ENCODE peak calls at places on chromosomes 3 and 15, in seven cellular contexts. C is choroid plexus epithelial cell, J is hepatocyte, D is heart right ventricle, K is fibroblast of mammary gland, F is AG09309, R is colonic mucosa. G is an unnamed sample.

GRCh38 chr3:151404316-151404715 is 19.8 kb upstream of the P2RY12 start:
- DNase-seq in C (peak; percentile 55), J (no peak), D (no peak), K (peak; percentile 56), F (peak; percentile 90), R (no peak), G (no peak)

GRCh38 chr3:150876866-150877265 is 28.4 kb downstream of the MINDY4B start:
- DNase-seq in C (no peak), J (no peak), D (no peak), K (no peak), F (no peak), R (no peak), G (no peak)

GRCh38 chr3:67154429-67154828 is 156.3 kb downstream of the KBTBD8 start:
- DNase-seq in C (no peak), J (peak; percentile 16), D (no peak), K (no peak), F (no peak), R (no peak), G (no peak)

GRCh38 chr3:189446959-189447560 is 184.1 kb upstream of the TP63 start:
- DNase-seq in C (peak; percentile 53), J (no peak), D (no peak), K (no peak), F (no peak), R (no peak), G (no peak)

GRCh38 chr3:33426630-33427341 is 13.4 kb downstream of the UBP1 start:
- DNase-seq in C (no peak), J (peak; percentile 52), D (no peak), K (no peak), F (no peak), R (peak; percentile 80), G (no peak)

GRCh38 chr3:161274691-161275298 is 53.7 kb downstream of the NMD3 start:
- DNase-seq in C (peak; percentile 78), J (peak; percentile 20), D (no peak), K (peak; percentile 65), F (no peak), R (peak; percentile 34), G (peak; percentile 20)

GRCh38 chr15:63049747-63050439 is 7.3 kb downstream of the TPM1 start:
- DNase-seq in C (no peak), J (no peak), D (no peak), K (no peak), F (no peak), R (peak; percentile 34), G (no peak)

GRCh38 chr3:52795298-52795900 is 803 bp downstream of the ITIH3 start:
- DNase-seq in C (no peak), J (no peak), D (no peak), K (no peak), F (no peak), R (no peak), G (no peak)

GRCh38 chr15:101489633-101490407 is at the start of gene PCSK6:
- DNase-seq in C (no peak), J (peak; percentile 69), D (peak; percentile 55), K (no peak), F (no peak), R (peak; percentile 52), G (peak; percentile 33)

GRCh38 chr3:186993940-186994670 is 63.8 kb downstream of the ST6GAL1 start:
- DNase-seq in C (no peak), J (no peak), D (no peak), K (no peak), F (no peak), R (no peak), G (no peak)

GRCh38 chr3:85360742-85361387 is 402.1 kb downstream of the CADM2 start:
- DNase-seq in C (peak; percentile 77), J (peak; percentile 74), D (no peak), K (peak; percentile 1), F (no peak), R (peak; percentile 35), G (peak; percentile 36)

GRCh38 chr3:71510485-71510884 is 73.0 kb downstream of the FOXP1 start:
- DNase-seq in C (peak; percentile 87), J (peak; percentile 40), D (no peak), K (peak; percentile 34), F (peak; percentile 41), R (no peak), G (no peak)

GRCh38 chr3:150074697-150075416 is 104.2 kb upstream of the PFN2 start:
- DNase-seq in C (no peak), J (no peak), D (no peak), K (no peak), F (no peak), R (no peak), G (no peak)

GRCh38 chr3:71905426-71905825 is 120.5 kb upstream of the PROK2 start:
- DNase-seq in C (no peak), J (no peak), D (no peak), K (no peak), F (no peak), R (no peak), G (no peak)

GRCh38 chr3:45409921-45410320 is 21.5 kb downstream of the LARS2 start:
- DNase-seq in C (no peak), J (no peak), D (no peak), K (peak; percentile 45), F (no peak), R (no peak), G (no peak)

DNA sequence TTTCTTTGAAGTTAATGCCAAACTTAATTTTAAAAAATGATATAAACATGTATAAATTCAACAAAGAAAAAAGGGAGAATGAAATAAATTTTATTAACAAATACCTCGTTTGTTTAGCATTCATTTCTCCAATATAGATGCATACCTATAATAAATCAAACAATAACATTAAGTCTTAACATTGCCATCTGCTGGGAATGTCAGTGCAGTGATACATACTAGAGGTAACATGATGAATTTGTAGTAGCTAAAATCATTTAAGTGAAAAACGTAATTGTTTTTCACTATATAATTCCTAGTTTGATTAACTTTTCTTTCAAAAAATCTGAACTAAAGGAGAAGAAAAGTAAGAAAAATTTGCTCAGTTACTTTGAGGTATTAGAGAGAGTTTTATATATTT is 340.2 kb upstream of the CBLB start:
- DNase-seq in C (peak; percentile 80), J (no peak), D (no peak), K (peak; percentile 57), F (no peak), R (no peak), G (no peak)
- TF ChIP-seq CTCF in C (peak; percentile 50), J (peak; percentile 34), D (peak; percentile 54), K (peak; percentile 33), F (peak; percentile 21), R (no peak), G (no peak)

DNA sequence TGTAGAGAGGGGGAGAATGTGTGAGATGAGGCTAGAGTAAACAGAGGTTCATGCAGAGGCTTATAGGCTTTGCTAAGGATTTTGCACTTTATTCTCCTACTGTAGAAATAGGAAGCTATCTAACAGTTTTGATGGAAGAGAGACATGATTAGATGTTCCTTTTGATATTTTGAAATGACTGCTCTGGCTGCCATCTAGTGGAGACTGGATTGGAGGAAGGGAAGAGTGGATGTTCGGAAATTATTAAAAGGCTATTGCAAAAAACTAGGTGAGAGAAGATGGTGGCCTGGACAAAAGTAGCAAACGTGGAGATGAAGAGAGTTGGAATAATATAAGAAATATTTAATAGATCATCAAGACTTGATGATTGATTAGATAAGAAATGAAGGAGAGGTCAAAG is 42.2 kb downstream of the SYN2 start:
- DNase-seq in C (peak; percentile 29), J (peak; percentile 9), D (no peak), K (peak; percentile 14), F (no peak), R (no peak), G (no peak)
- TF ChIP-seq CTCF in C (peak; percentile 56), J (peak; percentile 57), D (no peak), K (peak; percentile 37), F (peak; percentile 9), R (no peak), G (peak; percentile 62)

GRCh38 chr3:127532561-127533203 is 57.9 kb downstream of the TPRA1 start:
- DNase-seq in C (no peak), J (no peak), D (no peak), K (no peak), F (no peak), R (peak; percentile 7), G (no peak)

GRCh38 chr3:127531821-127532220 is 58.7 kb downstream of the TPRA1 start:
- DNase-seq in C (no peak), J (no peak), D (no peak), K (no peak), F (no peak), R (peak; percentile 5), G (no peak)

GRCh38 chr3:127525373-127525772 is 65.2 kb downstream of the TPRA1 start:
- DNase-seq in C (peak; percentile 41), J (peak; percentile 48), D (no peak), K (peak; percentile 86), F (peak; percentile 4), R (no peak), G (no peak)

GRCh38 chr3:127534161-127534451 is 56.4 kb downstream of the TPRA1 start:
- DNase-seq in C (no peak), J (no peak), D (no peak), K (no peak), F (no peak), R (no peak), G (no peak)

DNA sequence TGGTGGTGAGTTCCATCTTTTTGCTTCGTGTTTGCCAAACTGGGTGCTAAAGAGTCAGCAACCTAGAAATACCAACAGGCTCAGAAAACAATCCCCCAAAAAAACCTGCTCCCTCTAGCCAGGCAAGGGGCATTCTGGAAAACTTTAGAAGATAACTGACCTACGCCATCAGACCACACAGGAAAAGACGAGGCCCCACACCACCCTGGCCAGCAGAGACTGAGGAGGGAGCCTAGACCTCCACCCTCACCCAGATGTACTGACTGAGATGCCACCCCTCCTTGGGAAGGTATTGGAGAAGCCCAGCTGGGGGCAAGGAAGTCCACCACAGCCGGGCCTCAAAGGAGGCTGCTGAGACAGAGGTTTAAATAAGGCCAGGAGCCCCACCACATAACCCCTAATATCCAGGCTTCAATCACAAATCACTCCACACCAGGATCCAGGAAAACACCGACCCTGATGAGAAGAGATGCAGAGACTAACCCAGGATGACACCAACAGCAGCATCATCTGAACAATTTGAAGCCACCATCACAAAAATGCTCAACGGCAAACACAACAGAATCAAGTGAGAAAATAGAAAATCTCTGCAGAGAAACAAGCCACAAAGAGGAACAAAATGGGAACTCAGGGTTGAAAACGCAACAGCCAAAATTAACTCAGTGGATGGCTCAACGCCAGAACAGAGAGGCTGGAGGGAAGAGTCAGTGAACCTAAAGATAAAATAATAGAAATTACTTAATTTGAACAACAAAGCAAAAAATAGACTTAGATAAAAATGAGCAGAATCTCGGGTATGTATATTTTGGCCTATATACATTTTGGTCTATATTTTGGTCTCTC is 61.0 kb downstream of the TPRA1 start:
- DNase-seq in C (no peak), J (no peak), D (no peak), K (no peak), F (no peak), R (peak; percentile 14), G (no peak)
- TF ChIP-seq CTCF in C (no peak), J (no peak), D (no peak), K (no peak), F (no peak), R (no peak), G (no peak)

GRCh38 chr3:171458857-171459129 is 1.4 kb downstream of the TNIK start:
- DNase-seq in C (no peak), J (no peak), D (no peak), K (no peak), F (no peak), R (no peak), G (peak; percentile 15)

GRCh38 chr3:171461087-171461917 is 1.1 kb upstream of the TNIK start:
- DNase-seq in C (peak; percentile 52), J (peak; percentile 42), D (no peak), K (no peak), F (no peak), R (peak; percentile 62), G (no peak)

GRCh38 chr3:171459942-171460225 is 321 bp downstream of the TNIK start:
- DNase-seq in C (peak; percentile 31), J (no peak), D (no peak), K (peak; percentile 6), F (no peak), R (no peak), G (no peak)

GRCh38 chr3:171459130-171459941 is 869 bp downstream of the TNIK start:
- DNase-seq in C (peak; percentile 60), J (peak; percentile 41), D (peak; percentile 40), K (peak; percentile 19), F (no peak), R (peak; percentile 78), G (peak; percentile 16)

GRCh38 chr3:171460226-171461086 is at the start of gene TNIK:
- DNase-seq in C (peak; percentile 95), J (peak; percentile 92), D (peak; percentile 92), K (peak; percentile 79), F (peak; percentile 39), R (peak; percentile 98), G (peak; percentile 79)
- TF ChIP-seq CTCF in C (peak; percentile 38), J (no peak), D (peak; percentile 58), K (no peak), F (peak; percentile 18), R (peak; percentile 14), G (peak; percentile 59)